ENCODE peak calls at places on chromosomes 4 and X, in four cellular contexts. One of them, this sample, is unnamed.

GRCh38 chrX:53684415-53685192 is 1.9 kb downstream of the HUWE1 start:
- DNase-seq in psoas muscle: no peak
- DNase-seq in ascending aorta: no peak
- DNase-seq in IMR-90: no peak
- DNase-seq in this sample: no peak

GRCh38 chr4:101230806-101231426 is 116.4 kb downstream of the PPP3CA start:
- DNase-seq in IMR-90: peak
- DNase-seq in psoas muscle: no peak
- DNase-seq in ascending aorta: no peak
- DNase-seq in this sample: no peak

GRCh38 chr4:24774452-24774851 is 20.9 kb upstream of the SOD3 start:
- DNase-seq in IMR-90: peak
- DNase-seq in ascending aorta: no peak
- DNase-seq in psoas muscle: no peak
- DNase-seq in this sample: peak

GRCh38 chr4:56692576-56692975 is 11.5 kb upstream of the HOPX start:
- DNase-seq in ascending aorta: no peak
- DNase-seq in psoas muscle: no peak
- DNase-seq in IMR-90: no peak
- DNase-seq in this sample: no peak

GRCh38 chr4:83548151-83548905 is 12.4 kb downstream of the GPAT3 start:
- DNase-seq in psoas muscle: peak
- DNase-seq in IMR-90: peak
- DNase-seq in ascending aorta: peak
- DNase-seq in this sample: peak

GRCh38 chr4:80183196-80184052 is 13.9 kb upstream of the PRDM8 start:
- DNase-seq in ascending aorta: peak
- DNase-seq in IMR-90: no peak
- DNase-seq in psoas muscle: peak
- DNase-seq in this sample: no peak

GRCh38 chrX:47900833-47901232 is 64.1 kb downstream of the ZNF81 start:
- DNase-seq in IMR-90: no peak
- DNase-seq in ascending aorta: no peak
- DNase-seq in psoas muscle: no peak
- DNase-seq in this sample: no peak

GRCh38 chrX:151750511-151750910 is 16.0 kb downstream of the CNGA2 start:
- DNase-seq in ascending aorta: no peak
- DNase-seq in IMR-90: no peak
- DNase-seq in psoas muscle: no peak
- DNase-seq in this sample: no peak

GRCh38 chr4:154559141-154559841 is 3.5 kb upstream of the FGB start:
- DNase-seq in IMR-90: peak
- DNase-seq in ascending aorta: no peak
- DNase-seq in psoas muscle: no peak
- DNase-seq in this sample: peak

GRCh38 chr4:126851391-126851790 is 781.4 kb upstream of the INTU start:
- DNase-seq in IMR-90: peak
- DNase-seq in ascending aorta: no peak
- DNase-seq in psoas muscle: no peak
- DNase-seq in this sample: no peak

GRCh38 chrX:101357166-101357795 is 8.7 kb upstream of the TIMM8A start:
- DNase-seq in ascending aorta: no peak
- DNase-seq in psoas muscle: no peak
- DNase-seq in IMR-90: peak
- DNase-seq in this sample: no peak

GRCh38 chrX:1027133-1027532 is 185.3 kb downstream of the CRLF2 start:
- DNase-seq in ascending aorta: no peak
- DNase-seq in psoas muscle: no peak
- DNase-seq in IMR-90: no peak
- DNase-seq in this sample: no peak

GRCh38 chrX:150150081-150150779 is 211.9 kb upstream of the EOLA2 start:
- DNase-seq in psoas muscle: no peak
- DNase-seq in ascending aorta: no peak
- DNase-seq in IMR-90: no peak
- DNase-seq in this sample: no peak

GRCh38 chrX:142483965-142484364 is 278.9 kb upstream of the MAGEC2 start:
- DNase-seq in ascending aorta: no peak
- DNase-seq in IMR-90: no peak
- DNase-seq in psoas muscle: no peak
- DNase-seq in this sample: no peak

GRCh38 chr4:1469596-1470392 is 63.6 kb upstream of the NKX1-1 start:
- DNase-seq in ascending aorta: peak
- DNase-seq in IMR-90: no peak
- DNase-seq in psoas muscle: peak
- DNase-seq in this sample: no peak

GRCh38 chr4:6383929-6384328 is 88.5 kb downstream of the PPP2R2C start:
- DNase-seq in psoas muscle: no peak
- DNase-seq in ascending aorta: no peak
- DNase-seq in IMR-90: no peak
- DNase-seq in this sample: no peak

GRCh38 chrX:65894138-65894537 is 145.7 kb downstream of the VSIG4 start:
- DNase-seq in ascending aorta: no peak
- DNase-seq in psoas muscle: no peak
- DNase-seq in IMR-90: no peak
- DNase-seq in this sample: no peak

GRCh38 chrX:9420513-9420912 is 44.3 kb upstream of the TBL1X start:
- DNase-seq in psoas muscle: no peak
- DNase-seq in ascending aorta: no peak
- DNase-seq in IMR-90: peak
- DNase-seq in this sample: no peak

GRCh38 chrX:37905436-37906147 is 58.2 kb upstream of the DYNLT3 start:
- DNase-seq in psoas muscle: no peak
- DNase-seq in ascending aorta: no peak
- DNase-seq in IMR-90: peak
- DNase-seq in this sample: no peak

GRCh38 chrX:48531359-48531954 is 8.1 kb upstream of the TBC1D25 start:
- DNase-seq in ascending aorta: no peak
- DNase-seq in IMR-90: peak
- DNase-seq in psoas muscle: no peak
- DNase-seq in this sample: peak

GRCh38 chr4:3572363-3572762 is 40.1 kb upstream of the LRPAP1 start:
- DNase-seq in psoas muscle: no peak
- DNase-seq in ascending aorta: no peak
- DNase-seq in IMR-90: no peak
- DNase-seq in this sample: no peak

DNA sequence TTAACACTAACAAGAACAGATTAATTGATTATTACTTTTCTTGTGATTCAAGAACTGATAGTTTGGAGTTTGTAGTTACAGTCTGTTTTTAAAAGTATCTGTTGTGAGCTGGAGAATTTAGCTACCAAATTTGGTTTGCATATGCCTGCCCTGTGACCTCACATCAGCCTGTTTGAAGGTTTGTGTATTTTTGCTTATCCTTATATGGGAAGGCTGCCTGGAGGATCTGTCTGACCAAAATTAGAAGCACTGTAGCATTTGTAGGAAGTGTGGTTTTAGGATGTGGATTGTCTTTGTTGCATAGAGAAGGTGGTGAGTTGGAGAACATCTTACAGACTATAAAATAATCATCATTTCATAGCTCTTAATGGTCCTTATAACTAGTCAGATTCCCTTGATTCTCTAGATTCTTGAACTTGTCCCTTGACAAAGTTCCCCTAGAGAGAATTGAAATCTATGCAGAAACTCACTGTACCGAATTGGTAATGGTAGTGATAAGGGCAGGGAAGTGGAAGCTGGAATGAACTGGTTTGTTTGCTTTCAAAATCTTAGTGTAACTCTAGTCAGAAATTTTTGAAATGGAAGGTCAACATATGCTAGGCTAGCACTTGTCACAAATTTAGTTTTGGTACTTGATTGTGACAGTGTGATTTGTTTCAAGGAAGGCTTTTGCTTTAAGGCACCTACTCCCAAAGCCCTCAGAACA is 57.3 kb downstream of the SH3BGRL start:
- DNase-seq in IMR-90: peak
- DNase-seq in psoas muscle: no peak
- DNase-seq in ascending aorta: no peak
- DNase-seq in this sample: peak
- H3K27ac ChIP-seq in IMR-90: peak
- H3K27ac ChIP-seq in psoas muscle: no peak
- H3K27ac ChIP-seq in ascending aorta: peak
- H3K27ac ChIP-seq in this sample: peak

GRCh38 chr4:47746122-47746521 is 91.7 kb downstream of the CORIN start:
- DNase-seq in ascending aorta: no peak
- DNase-seq in IMR-90: no peak
- DNase-seq in psoas muscle: no peak
- DNase-seq in this sample: no peak
- H3K27ac ChIP-seq in ascending aorta: no peak
- H3K27ac ChIP-seq in IMR-90: no peak
- H3K27ac ChIP-seq in psoas muscle: no peak
- H3K27ac ChIP-seq in this sample: no peak

GRCh38 chr4:129821073-129821472 is 725.1 kb downstream of the C4orf33 start:
- DNase-seq in psoas muscle: no peak
- DNase-seq in IMR-90: no peak
- DNase-seq in ascending aorta: no peak
- DNase-seq in this sample: no peak
- H3K27ac ChIP-seq in psoas muscle: peak
- H3K27ac ChIP-seq in IMR-90: no peak
- H3K27ac ChIP-seq in ascending aorta: no peak
- H3K27ac ChIP-seq in this sample: no peak

DNA sequence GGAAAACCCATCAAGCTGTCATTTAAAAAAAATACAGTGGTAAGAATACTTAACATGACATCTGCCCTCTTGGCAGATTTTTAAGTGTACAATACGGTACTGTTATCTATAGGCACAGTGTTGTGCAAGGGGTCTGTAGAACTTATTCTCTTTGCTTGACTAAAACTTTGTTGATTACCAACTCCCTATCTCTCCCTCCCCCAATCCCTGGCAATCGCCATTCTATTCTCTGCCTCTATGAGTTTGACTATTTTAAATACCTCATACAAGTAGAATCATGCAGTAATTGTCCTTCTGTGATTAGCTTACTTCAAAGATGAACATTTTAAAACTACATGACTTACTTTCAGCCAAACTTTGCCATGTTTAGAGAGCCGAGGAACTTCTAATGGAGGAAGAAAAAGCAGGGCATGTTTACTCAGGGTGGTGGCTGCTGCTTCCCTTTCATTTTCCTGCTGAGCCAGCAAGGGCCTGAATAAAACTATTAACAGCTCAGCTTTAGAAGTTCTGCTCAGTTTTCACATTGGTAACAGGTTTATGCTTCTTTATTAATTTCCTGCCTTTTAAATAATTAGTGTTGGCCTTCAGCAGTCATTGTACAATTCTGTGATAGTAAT is 62.3 kb downstream of the APOO start:
- DNase-seq in psoas muscle: no peak
- DNase-seq in ascending aorta: no peak
- DNase-seq in IMR-90: no peak
- DNase-seq in this sample: no peak
- H3K27ac ChIP-seq in psoas muscle: no peak
- H3K27ac ChIP-seq in ascending aorta: no peak
- H3K27ac ChIP-seq in IMR-90: no peak
- H3K27ac ChIP-seq in this sample: no peak

DNA sequence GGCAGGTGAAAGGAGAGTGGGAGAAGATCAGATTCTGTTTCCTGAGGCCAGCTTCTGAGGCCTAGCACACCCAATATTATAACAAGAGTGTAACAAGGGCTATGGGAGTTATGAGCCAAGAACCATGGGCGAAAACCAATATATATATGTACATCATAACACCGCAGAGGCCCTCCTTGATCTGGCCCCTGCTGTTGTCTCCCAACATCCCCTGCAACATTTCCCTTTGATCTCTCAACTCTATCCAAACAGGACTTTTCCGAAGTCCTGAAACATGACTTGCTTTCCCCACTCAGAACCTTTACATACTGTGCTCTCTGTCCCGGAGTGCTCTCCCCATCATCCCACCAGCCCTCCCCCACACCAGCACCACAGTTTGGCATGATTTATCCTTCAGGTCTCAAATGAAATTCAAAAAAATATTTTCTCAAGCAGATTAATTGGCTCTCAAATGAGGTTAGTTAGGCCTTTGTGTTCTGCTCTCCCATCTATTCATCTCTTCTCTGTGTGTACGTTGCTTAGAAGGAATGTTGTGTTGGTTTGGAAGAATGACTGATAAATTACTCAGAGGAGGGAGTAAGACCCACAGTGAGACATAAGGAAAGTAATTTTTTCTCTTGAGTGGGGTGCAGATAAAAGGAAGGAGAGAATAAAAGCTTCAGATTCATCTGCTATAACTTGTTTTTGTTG is 58.1 kb upstream of the SMIM10 start:
- DNase-seq in psoas muscle: no peak
- DNase-seq in ascending aorta: no peak
- DNase-seq in IMR-90: peak
- DNase-seq in this sample: no peak
- H3K27ac ChIP-seq in psoas muscle: no peak
- H3K27ac ChIP-seq in ascending aorta: no peak
- H3K27ac ChIP-seq in IMR-90: peak
- H3K27ac ChIP-seq in this sample: no peak